ENCODE peak calls at places on chromosomes 1 and 21, in five cellular contexts. One of them, this sample, is unnamed.

GRCh38 chr1:156703336-156703735 is 2.0 kb downstream of the CRABP2 start:
- DNase-seq in NCI-H146: no peak
- DNase-seq in ELF-1: no peak
- DNase-seq in stimulated activated naive B cell treated with anti-CD40 and anti-IgM and Interleukin-4, amounts not matched to agents 10 μg/mL and 1 μg/mL and 100 μg/mL, for 72 hours: no peak
- DNase-seq in cerebellar cortex: no peak
- DNase-seq in this sample: no peak

GRCh38 chr1:201241716-201242115 is 41.6 kb upstream of the PKP1 start:
- DNase-seq in ELF-1: no peak
- DNase-seq in NCI-H146: no peak
- DNase-seq in stimulated activated naive B cell treated with anti-CD40 and anti-IgM and Interleukin-4, amounts not matched to agents 10 μg/mL and 1 μg/mL and 100 μg/mL, for 72 hours: no peak
- DNase-seq in cerebellar cortex: no peak
- DNase-seq in this sample: no peak

GRCh38 chr1:108590947-108591346 is 31.0 kb downstream of the EEIG2 start:
- DNase-seq in stimulated activated naive B cell treated with anti-CD40 and anti-IgM and Interleukin-4, amounts not matched to agents 10 μg/mL and 1 μg/mL and 100 μg/mL, for 72 hours: no peak
- DNase-seq in NCI-H146: no peak
- DNase-seq in cerebellar cortex: no peak
- DNase-seq in ELF-1: no peak
- DNase-seq in this sample: peak

GRCh38 chr1:106254748-106255147 is 801.7 kb upstream of the PRMT6 start:
- DNase-seq in cerebellar cortex: no peak
- DNase-seq in NCI-H146: no peak
- DNase-seq in stimulated activated naive B cell treated with anti-CD40 and anti-IgM and Interleukin-4, amounts not matched to agents 10 μg/mL and 1 μg/mL and 100 μg/mL, for 72 hours: no peak
- DNase-seq in ELF-1: no peak
- DNase-seq in this sample: no peak

GRCh38 chr21:45590246-45590725 is 48.0 kb upstream of the SLC19A1 start:
- DNase-seq in ELF-1: peak
- DNase-seq in NCI-H146: no peak
- DNase-seq in stimulated activated naive B cell treated with anti-CD40 and anti-IgM and Interleukin-4, amounts not matched to agents 10 μg/mL and 1 μg/mL and 100 μg/mL, for 72 hours: peak
- DNase-seq in cerebellar cortex: no peak
- DNase-seq in this sample: no peak

GRCh38 chr21:45910155-45910547 is 71.4 kb upstream of the COL6A1 start:
- DNase-seq in stimulated activated naive B cell treated with anti-CD40 and anti-IgM and Interleukin-4, amounts not matched to agents 10 μg/mL and 1 μg/mL and 100 μg/mL, for 72 hours: no peak
- DNase-seq in ELF-1: no peak
- DNase-seq in cerebellar cortex: no peak
- DNase-seq in NCI-H146: no peak
- DNase-seq in this sample: no peak

GRCh38 chr1:173474097-173474779 is 2.9 kb upstream of the PRDX6 start:
- DNase-seq in cerebellar cortex: peak
- DNase-seq in ELF-1: no peak
- DNase-seq in NCI-H146: no peak
- DNase-seq in stimulated activated naive B cell treated with anti-CD40 and anti-IgM and Interleukin-4, amounts not matched to agents 10 μg/mL and 1 μg/mL and 100 μg/mL, for 72 hours: no peak
- DNase-seq in this sample: no peak

GRCh38 chr1:59199734-59200376 is 97.0 kb upstream of the FGGY start:
- DNase-seq in stimulated activated naive B cell treated with anti-CD40 and anti-IgM and Interleukin-4, amounts not matched to agents 10 μg/mL and 1 μg/mL and 100 μg/mL, for 72 hours: no peak
- DNase-seq in ELF-1: no peak
- DNase-seq in cerebellar cortex: no peak
- DNase-seq in NCI-H146: peak
- DNase-seq in this sample: no peak

GRCh38 chr21:33884361-33885157 is 31.0 kb downstream of the ATP5PO start:
- DNase-seq in NCI-H146: no peak
- DNase-seq in cerebellar cortex: peak
- DNase-seq in stimulated activated naive B cell treated with anti-CD40 and anti-IgM and Interleukin-4, amounts not matched to agents 10 μg/mL and 1 μg/mL and 100 μg/mL, for 72 hours: no peak
- DNase-seq in ELF-1: no peak
- DNase-seq in this sample: peak

This sample was measured in M059J.